ENCODE peak calls at places on chromosomes 6 and 20, in nine cellular contexts. M is skeletal muscle cell; X is T-cell; L is iPS DF 19.7; P is kidney; V is T follicular helper cell; J is naive thymus-derived CD8-positive, alpha-beta T cell; O is left lung; D is SK-MEL-5. N is an unnamed sample.

GRCh38 chr6:12605888-12606345 is 110.7 kb upstream of the PHACTR1 start:
- DNase-seq in M (no peak), X (peak), L (peak), P (no peak), V (no peak), J (peak), O (peak), D (peak), N (no peak)

GRCh38 chr6:52620055-52620905 is 43.4 kb upstream of the TRAM2 start:
- DNase-seq in M (no peak), X (no peak), L (no peak), P (no peak), V (no peak), J (no peak), O (no peak), D (no peak), N (no peak)

GRCh38 chr6:42352856-42353564 is 98.7 kb downstream of the TRERF1 start:
- DNase-seq in M (no peak), X (no peak), L (no peak), P (no peak), V (no peak), J (no peak), O (no peak), D (no peak), N (no peak)

GRCh38 chr6:135372758-135373157 is 124.8 kb downstream of the AHI1 start:
- DNase-seq in M (no peak), X (no peak), L (no peak), P (no peak), V (no peak), J (no peak), O (no peak), D (no peak), N (no peak)

GRCh38 chr6:35634316-35634715 is 54.4 kb downstream of the FKBP5 start:
- DNase-seq in M (no peak), X (no peak), L (no peak), P (no peak), V (no peak), J (no peak), O (no peak), D (no peak), N (no peak)

GRCh38 chr20:2751868-2752630 is 48.4 kb downstream of the CPXM1 start:
- DNase-seq in M (no peak), X (peak), L (no peak), P (peak), V (peak), J (peak), O (no peak), D (no peak), N (peak)

GRCh38 chr6:152160346-152160745 is 352.9 kb downstream of the ESR1 start:
- DNase-seq in M (no peak), X (no peak), L (no peak), P (no peak), V (no peak), J (no peak), O (no peak), D (no peak), N (no peak)

GRCh38 chr20:21514553-21515251 is 838 bp upstream of the NKX2-2 start:
- DNase-seq in M (no peak), X (no peak), L (peak), P (no peak), V (no peak), J (no peak), O (no peak), D (no peak), N (no peak)

GRCh38 chr6:135938588-135939215 is 87.2 kb downstream of the PDE7B start:
- DNase-seq in M (peak), X (no peak), L (peak), P (no peak), V (no peak), J (no peak), O (no peak), D (peak), N (no peak)

GRCh38 chr6:109241199-109241598 is 141.1 kb downstream of the CD164 start:
- DNase-seq in M (no peak), X (no peak), L (no peak), P (no peak), V (no peak), J (no peak), O (no peak), D (no peak), N (no peak)

GRCh38 chr6:3088853-3089445 is 20.7 kb downstream of the RIPK1 start:
- DNase-seq in M (no peak), X (no peak), L (no peak), P (no peak), V (no peak), J (no peak), O (no peak), D (no peak), N (no peak)

GRCh38 chr20:20806121-20806820 is 93.8 kb upstream of the RALGAPA2 start:
- DNase-seq in M (no peak), X (no peak), L (no peak), P (no peak), V (no peak), J (no peak), O (no peak), D (no peak), N (no peak)

GRCh38 chr6:113447088-113447831 is 409.9 kb upstream of the MARCKS start:
- DNase-seq in M (peak), X (no peak), L (no peak), P (no peak), V (no peak), J (no peak), O (no peak), D (peak), N (no peak)

GRCh38 chr6:152091851-152092341 is 284.4 kb downstream of the ESR1 start:
- DNase-seq in M (no peak), X (no peak), L (no peak), P (no peak), V (no peak), J (no peak), O (no peak), D (no peak), N (no peak)

GRCh38 chr20:3808141-3808479 is 12.0 kb downstream of the CDC25B start:
- DNase-seq in M (peak), X (no peak), L (no peak), P (peak), V (no peak), J (no peak), O (peak), D (peak), N (no peak)

GRCh38 chr20:36777576-36777975 is 4.0 kb upstream of the DSN1 start:
- DNase-seq in M (no peak), X (no peak), L (no peak), P (peak), V (no peak), J (no peak), O (no peak), D (no peak), N (no peak)

GRCh38 chr6:142372348-142372747 is 70.5 kb downstream of the ADGRG6 start:
- DNase-seq in M (no peak), X (no peak), L (no peak), P (no peak), V (no peak), J (no peak), O (no peak), D (no peak), N (no peak)

GRCh38 chr20:56400001-56400640 is 7.7 kb downstream of the CSTF1 start:
- DNase-seq in M (no peak), X (peak), L (no peak), P (no peak), V (peak), J (peak), O (no peak), D (peak), N (peak)

GRCh38 chr6:25899123-25899522 is 25.1 kb upstream of the SLC17A3 start:
- DNase-seq in M (no peak), X (no peak), L (peak), P (no peak), V (no peak), J (no peak), O (no peak), D (no peak), N (no peak)

GRCh38 chr6:87921034-87921433 is 126.6 kb upstream of the SPACA1 start:
- DNase-seq in M (no peak), X (no peak), L (no peak), P (no peak), V (no peak), J (no peak), O (no peak), D (no peak), N (no peak)

GRCh38 chr20:8786383-8786782 is 282.5 kb upstream of the PLCB4 start:
- DNase-seq in M (no peak), X (no peak), L (no peak), P (no peak), V (no peak), J (no peak), O (no peak), D (no peak), N (no peak)

GRCh38 chr6:48194596-48195295 is 83.7 kb upstream of the PTCHD4 start:
- DNase-seq in M (no peak), X (no peak), L (no peak), P (peak), V (no peak), J (no peak), O (no peak), D (no peak), N (no peak)

GRCh38 chr6:158481612-158482473 is 78.0 kb upstream of the TMEM181 start:
- DNase-seq in M (peak), X (no peak), L (no peak), P (no peak), V (no peak), J (no peak), O (no peak), D (no peak), N (no peak)

GRCh38 chr20:57062696-57063270 is 203.7 kb downstream of the BMP7 start:
- DNase-seq in M (no peak), X (no peak), L (no peak), P (no peak), V (no peak), J (no peak), O (no peak), D (no peak), N (no peak)

GRCh38 chr20:23273776-23274175 is 76.8 kb upstream of the NXT1 start:
- DNase-seq in M (no peak), X (no peak), L (no peak), P (no peak), V (no peak), J (no peak), O (no peak), D (no peak), N (no peak)

GRCh38 chr20:51020657-51021056 is 2.2 kb downstream of the KCNG1 start:
- DNase-seq in M (no peak), X (no peak), L (no peak), P (no peak), V (no peak), J (no peak), O (no peak), D (no peak), N (no peak)

N was measured in activated gamma-delta T cell treated with Interleukin-2 at 50 U/mL for 16 hours.